ENCODE peak calls at places on chromosomes 11 and 22, in ten cellular contexts. S, N, A, P, B, Q, K, H, Z and L are unnamed samples.
A peak's percentile ranks its signal among the peaks of the same experiment; 100 is the strongest.

GRCh38 chr11:62721994-62722393 is 5.3 kb downstream of the HNRNPUL2 start:
- DNase-seq in S (peak; percentile 47), N (no peak), A (peak; percentile 36), P (no peak), B (no peak), Q (peak; percentile 40), K (no peak), H (no peak), Z (no peak), L (no peak)

GRCh38 chr11:131503017-131503416 is 132.6 kb downstream of the NTM start:
- DNase-seq in S (no peak), N (no peak), A (no peak), P (no peak), B (no peak), Q (no peak), K (no peak), H (no peak), Z (no peak), L (no peak)

GRCh38 chr11:74138021-74138420 is 32.8 kb downstream of the C2CD3 start:
- DNase-seq in S (peak; percentile 62), N (no peak), A (peak; percentile 2), P (no peak), B (no peak), Q (peak; percentile 78), K (no peak), H (no peak), Z (no peak), L (no peak)

GRCh38 chr11:60699282-60699681 is at the start of gene MS4A8:
- DNase-seq in S (no peak), N (no peak), A (no peak), P (no peak), B (no peak), Q (no peak), K (no peak), H (no peak), Z (no peak), L (no peak)

GRCh38 chr22:28018461-28018927 is 99.4 kb upstream of the PITPNB start:
- DNase-seq in S (no peak), N (no peak), A (no peak), P (no peak), B (no peak), Q (no peak), K (no peak), H (no peak), Z (no peak), L (no peak)

GRCh38 chr22:24894998-24895397 is 51.5 kb downstream of the LHFPL7 start:
- DNase-seq in S (peak; percentile 65), N (peak; percentile 84), A (peak; percentile 56), P (no peak), B (no peak), Q (no peak), K (peak; percentile 31), H (no peak), Z (no peak), L (no peak)

GRCh38 chr11:59158206-59159068 is 13.5 kb upstream of the DTX4 start:
- DNase-seq in S (peak; percentile 51), N (peak; percentile 76), A (peak; percentile 79), P (peak; percentile 66), B (peak; percentile 78), Q (peak; percentile 75), K (peak; percentile 89), H (no peak), Z (peak; percentile 63), L (no peak)

GRCh38 chr22:36472689-36473088 is 8.8 kb downstream of the TXN2 start:
- DNase-seq in S (no peak), N (no peak), A (no peak), P (no peak), B (no peak), Q (no peak), K (no peak), H (no peak), Z (no peak), L (no peak)

GRCh38 chr11:12430912-12431311 is 53.5 kb downstream of the PARVA start:
- DNase-seq in S (peak; percentile 89), N (peak; percentile 96), A (peak; percentile 94), P (no peak), B (no peak), Q (peak; percentile 91), K (peak; percentile 93), H (no peak), Z (no peak), L (no peak)

GRCh38 chr11:79212711-79213110 is 228.1 kb downstream of the TENM4 start:
- DNase-seq in S (no peak), N (no peak), A (no peak), P (peak; percentile 41), B (peak; percentile 82), Q (no peak), K (no peak), H (no peak), Z (no peak), L (no peak)

GRCh38 chr11:70210516-70210915 is 7.4 kb downstream of the FADD start:
- DNase-seq in S (peak; percentile 45), N (no peak), A (peak; percentile 91), P (no peak), B (no peak), Q (no peak), K (no peak), H (no peak), Z (no peak), L (no peak)

GRCh38 chr11:116454020-116454645 is 318.7 kb downstream of the BUD13 start:
- DNase-seq in S (peak; percentile 28), N (peak; percentile 65), A (peak; percentile 68), P (peak; percentile 80), B (peak; percentile 90), Q (peak; percentile 27), K (peak; percentile 19), H (no peak), Z (peak; percentile 14), L (peak; percentile 21)

GRCh38 chr11:2193099-2193886 is 21.7 kb upstream of the TH start:
- DNase-seq in S (no peak), N (no peak), A (no peak), P (no peak), B (no peak), Q (no peak), K (peak; percentile 27), H (no peak), Z (peak; percentile 67), L (no peak)

GRCh38 chr11:114848027-114848426 is 169.7 kb downstream of the NXPE2 start:
- DNase-seq in S (no peak), N (no peak), A (no peak), P (no peak), B (no peak), Q (no peak), K (no peak), H (no peak), Z (no peak), L (no peak)

GRCh38 chr22:38782402-38783094 is 11.4 kb downstream of the DNAL4 start:
- DNase-seq in S (peak; percentile 88), N (no peak), A (peak; percentile 84), P (no peak), B (no peak), Q (peak; percentile 38), K (peak; percentile 69), H (no peak), Z (peak; percentile 65), L (no peak)

GRCh38 chr22:19713650-19714319 is 518 bp upstream of the SEPTIN5 start:
- DNase-seq in S (no peak), N (no peak), A (peak; percentile 47), P (no peak), B (peak; percentile 75), Q (no peak), K (no peak), H (no peak), Z (no peak), L (no peak)

GRCh38 chr11:122517403-122518379 is 137.8 kb upstream of the UBASH3B start:
- DNase-seq in S (no peak), N (no peak), A (peak; percentile 14), P (no peak), B (peak; percentile 80), Q (no peak), K (peak; percentile 51), H (no peak), Z (no peak), L (no peak)

GRCh38 chr11:94132152-94132558 is 3.5 kb downstream of the PANX1 start:
- DNase-seq in S (peak; percentile 91), N (peak; percentile 41), A (peak; percentile 94), P (no peak), B (peak; percentile 34), Q (peak; percentile 94), K (peak; percentile 86), H (no peak), Z (no peak), L (peak; percentile 67)

GRCh38 chr22:49308300-49308699 is 519.4 kb downstream of the BRD1 start:
- DNase-seq in S (no peak), N (no peak), A (no peak), P (peak; percentile 6), B (peak; percentile 12), Q (no peak), K (no peak), H (no peak), Z (no peak), L (no peak)

GRCh38 chr22:23144432-23144831 is 845 bp upstream of the RAB36 start:
- DNase-seq in S (no peak), N (no peak), A (no peak), P (no peak), B (no peak), Q (no peak), K (no peak), H (no peak), Z (no peak), L (no peak)
- H3K9ac ChIP-seq in S (no peak overlapping the region), N (no peak overlapping the region), A (peak overlapping the region; percentile 23), P (no peak overlapping the region), B (no peak overlapping the region), Q (no peak overlapping the region), K (peak overlapping the region; percentile 22), H (no peak overlapping the region), Z (no peak overlapping the region), L (no peak overlapping the region)

DNA sequence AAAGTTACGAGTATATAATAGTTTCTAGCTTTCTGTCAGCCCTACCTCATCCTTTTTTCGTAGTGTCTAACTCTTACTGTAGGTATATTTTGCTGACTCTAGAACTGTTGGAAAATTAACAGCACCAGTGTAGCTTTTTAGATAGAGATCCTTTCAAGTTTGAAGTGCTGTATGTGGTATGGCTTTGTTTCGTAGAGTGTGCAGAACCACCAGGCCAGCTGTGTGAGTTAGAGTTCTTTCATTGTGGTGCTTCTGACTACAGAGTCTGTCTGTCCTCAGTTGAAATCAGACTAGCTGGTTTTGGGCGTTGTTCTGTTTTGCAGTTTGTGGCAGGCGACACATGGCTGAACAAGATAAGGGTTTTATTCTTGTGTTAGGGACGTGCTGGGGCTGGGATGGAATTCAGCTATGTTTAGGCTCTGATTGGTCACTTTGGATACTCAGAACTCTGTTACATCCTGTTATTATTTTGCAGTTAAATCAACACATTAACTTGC is 3.2 kb downstream of the ARHGEF12 start:
- DNase-seq in S (peak; percentile 43), N (peak; percentile 85), A (peak; percentile 49), P (no peak), B (no peak), Q (peak; percentile 43), K (peak; percentile 59), H (no peak), Z (peak; percentile 67), L (no peak)
- H3K4me1 ChIP-seq in S (peaks cover 7% of the 10 kb centered on the region), N (peaks cover 55% of the 10 kb centered on the region), A (peaks cover 50% of the 10 kb centered on the region), P (peaks cover 6% of the 10 kb centered on the region), B (peaks cover 10% of the 10 kb centered on the region), Q (peaks cover 3% of the 10 kb centered on the region), K (peaks cover 42% of the 10 kb centered on the region), H (peaks cover 13% of the 10 kb centered on the region), Z (peaks cover 38% of the 10 kb centered on the region), L (peaks cover 66% of the 10 kb centered on the region)

GRCh38 chr11:102603576-102603975 is 21.6 kb downstream of the MMP20 start:
- DNase-seq in S (peak; percentile 33), N (no peak), A (no peak), P (no peak), B (no peak), Q (peak; percentile 27), K (no peak), H (no peak), Z (no peak), L (no peak)
- H3K9ac ChIP-seq in S (no peak overlapping the region), N (no peak overlapping the region), A (no peak overlapping the region), P (no peak overlapping the region), B (peak overlapping the region; percentile 12), Q (no peak overlapping the region), K (no peak overlapping the region), H (no peak overlapping the region), Z (no peak overlapping the region), L (no peak overlapping the region)

GRCh38 chr11:22668005-22668796 is 1.8 kb downstream of the GAS2 start:
- DNase-seq in S (no peak), N (no peak), A (no peak), P (no peak), B (no peak), Q (no peak), K (no peak), H (no peak), Z (no peak), L (no peak)
- H3K4me1 ChIP-seq in S (no peaks in the 10 kb centered on the region), N (peaks cover 2% of the 10 kb centered on the region), A (no peaks in the 10 kb centered on the region), P (no peaks in the 10 kb centered on the region), B (peaks cover 6% of the 10 kb centered on the region), Q (no peaks in the 10 kb centered on the region), K (peaks cover 9% of the 10 kb centered on the region), H (peaks cover 3% of the 10 kb centered on the region), Z (no peaks in the 10 kb centered on the region), L (no peaks in the 10 kb centered on the region)